ENCODE peak calls at places on chromosomes 3 and 15, in ten cellular contexts. G is H1, N is NB4, H is A549, Y is HCT116, I is HepG2, S is K562, K is GM12878, M is endothelial cell of umbilical vein, B is SK-N-SH. O is an unnamed sample.

GRCh38 chr15:55823699-55824098 is 80.7 kb upstream of the PRTG start:
- DNase-seq in G (no peak), N (no peak), H (no peak), Y (no peak), I (no peak), S (no peak), K (no peak), M (no peak), B (no peak), O (no peak)

GRCh38 chr15:42159381-42160015 is 3.1 kb upstream of the PLA2G4F start:
- DNase-seq in G (no peak), N (no peak), H (no peak), Y (no peak), I (no peak), S (no peak), K (no peak), M (no peak), B (no peak), O (no peak)

GRCh38 chr3:37072892-37073291 is 79.6 kb downstream of the MLH1 start:
- DNase-seq in G (no peak), N (no peak), H (no peak), Y (no peak), I (no peak), S (no peak), K (no peak), M (peak; percentile 84), B (no peak), O (no peak)

GRCh38 chr3:36864180-36865053 is 80.4 kb downstream of the TRANK1 start:
- DNase-seq in G (no peak), N (peak; percentile 26), H (no peak), Y (no peak), I (no peak), S (no peak), K (no peak), M (peak; percentile 8), B (no peak), O (no peak)

GRCh38 chr3:64988188-64988587 is 300.4 kb upstream of the ADAMTS9 start:
- DNase-seq in G (no peak), N (no peak), H (no peak), Y (no peak), I (no peak), S (no peak), K (no peak), M (peak; percentile 70), B (no peak), O (no peak)

GRCh38 chr3:16994842-16995535 is 110.2 kb downstream of the PLCL2 start:
- DNase-seq in G (no peak), N (no peak), H (peak; percentile 10), Y (no peak), I (no peak), S (no peak), K (no peak), M (no peak), B (no peak), O (no peak)

GRCh38 chr15:56052389-56053045 is 59.1 kb upstream of the NEDD4 start:
- DNase-seq in G (no peak), N (peak; percentile 48), H (peak; percentile 75), Y (peak; percentile 57), I (peak; percentile 13), S (peak; percentile 31), K (no peak), M (peak; percentile 56), B (peak; percentile 36), O (no peak)

GRCh38 chr3:107065094-107065861 is 312.0 kb upstream of the CCDC54 start:
- DNase-seq in G (no peak), N (no peak), H (no peak), Y (no peak), I (no peak), S (no peak), K (no peak), M (peak; percentile 13), B (peak; percentile 4), O (no peak)

GRCh38 chr3:12933901-12934300 is 92.5 kb upstream of the RPL32 start:
- DNase-seq in G (no peak), N (no peak), H (no peak), Y (no peak), I (no peak), S (no peak), K (no peak), M (no peak), B (no peak), O (no peak)

GRCh38 chr3:12931273-12931905 is 90.0 kb upstream of the RPL32 start:
- DNase-seq in G (no peak), N (no peak), H (no peak), Y (no peak), I (no peak), S (peak; percentile 63), K (no peak), M (no peak), B (no peak), O (no peak)

GRCh38 chr3:12934431-12934830 is 93.1 kb upstream of the RPL32 start:
- DNase-seq in G (no peak), N (no peak), H (no peak), Y (no peak), I (no peak), S (no peak), K (no peak), M (no peak), B (no peak), O (no peak)

GRCh38 chr3:12932347-12932746 is 91.0 kb upstream of the RPL32 start:
- DNase-seq in G (no peak), N (no peak), H (no peak), Y (no peak), I (no peak), S (no peak), K (no peak), M (no peak), B (no peak), O (no peak)

DNA sequence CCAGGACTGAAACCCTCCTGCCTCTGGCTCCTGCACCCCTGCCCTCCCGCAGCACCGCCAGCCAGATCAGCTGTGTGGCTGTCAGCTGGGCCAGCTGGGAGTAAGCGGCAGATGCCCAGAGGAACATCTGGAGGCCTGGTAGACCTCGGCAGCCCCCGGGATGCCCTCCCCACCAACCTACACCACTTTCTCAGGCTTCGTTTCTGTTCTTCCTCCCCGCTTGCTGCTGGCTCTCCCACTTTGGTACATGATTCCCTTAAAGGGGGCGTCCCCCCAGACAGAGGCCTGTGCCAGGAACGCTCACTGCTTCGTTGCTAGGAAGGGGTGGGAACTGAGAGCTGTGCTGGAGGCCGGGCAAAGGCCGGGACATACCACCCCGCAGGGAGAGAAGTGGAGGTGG is 91.4 kb upstream of the RPL32 start:
- DNase-seq in G (no peak), N (no peak), H (no peak), Y (no peak), I (no peak), S (no peak), K (no peak), M (no peak), B (peak; percentile 81), O (no peak)
- TF ChIP-seq MAX in G (no peak), N (no peak), H (no peak), Y (no peak), I (no peak), S (no peak), K (no peak), M (no peak), B (no peak), O (no peak)

DNA sequence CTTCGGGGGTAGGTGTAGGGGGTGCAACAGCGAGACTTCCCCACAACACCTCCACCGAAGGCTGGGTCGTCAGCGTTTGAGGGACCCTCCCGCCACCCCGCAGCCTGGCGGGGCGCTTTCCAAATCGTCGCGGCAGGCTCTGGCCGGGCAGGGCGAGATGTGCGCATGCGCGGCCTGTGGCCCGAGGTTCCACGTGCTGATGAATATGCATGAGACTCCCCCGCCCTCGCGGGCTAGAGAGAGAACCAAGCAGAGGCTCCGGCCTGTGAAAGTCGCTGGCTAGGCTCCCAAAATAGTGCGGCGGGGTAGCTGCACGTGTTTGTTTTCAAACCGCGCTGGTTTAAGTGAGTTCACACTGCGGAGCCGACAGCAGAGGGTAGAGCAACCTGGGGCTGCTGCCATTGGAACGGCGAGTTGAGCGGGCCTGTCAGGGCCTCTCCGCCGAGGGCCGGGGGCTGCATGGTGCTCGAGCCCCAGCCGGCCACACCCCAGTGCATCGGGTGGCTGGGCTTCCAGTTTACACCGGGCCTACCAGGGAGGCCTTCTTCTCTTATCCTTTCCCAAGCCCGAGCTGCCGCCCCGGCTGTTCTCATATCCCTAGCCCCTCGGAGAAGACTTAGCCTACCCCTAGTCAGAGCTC is 10.0 kb downstream of the ZIC1 start:
- DNase-seq in G (peak; percentile 92), N (no peak), H (no peak), Y (no peak), I (no peak), S (peak; percentile 74), K (no peak), M (no peak), B (peak; percentile 65), O (peak; percentile 94)
- TF ChIP-seq MAX in G (peak; percentile 94), N (no peak), H (no peak), Y (no peak), I (no peak), S (peak; percentile 28), K (no peak), M (peak; percentile 30), B (no peak), O (peak; percentile 93)

DNA sequence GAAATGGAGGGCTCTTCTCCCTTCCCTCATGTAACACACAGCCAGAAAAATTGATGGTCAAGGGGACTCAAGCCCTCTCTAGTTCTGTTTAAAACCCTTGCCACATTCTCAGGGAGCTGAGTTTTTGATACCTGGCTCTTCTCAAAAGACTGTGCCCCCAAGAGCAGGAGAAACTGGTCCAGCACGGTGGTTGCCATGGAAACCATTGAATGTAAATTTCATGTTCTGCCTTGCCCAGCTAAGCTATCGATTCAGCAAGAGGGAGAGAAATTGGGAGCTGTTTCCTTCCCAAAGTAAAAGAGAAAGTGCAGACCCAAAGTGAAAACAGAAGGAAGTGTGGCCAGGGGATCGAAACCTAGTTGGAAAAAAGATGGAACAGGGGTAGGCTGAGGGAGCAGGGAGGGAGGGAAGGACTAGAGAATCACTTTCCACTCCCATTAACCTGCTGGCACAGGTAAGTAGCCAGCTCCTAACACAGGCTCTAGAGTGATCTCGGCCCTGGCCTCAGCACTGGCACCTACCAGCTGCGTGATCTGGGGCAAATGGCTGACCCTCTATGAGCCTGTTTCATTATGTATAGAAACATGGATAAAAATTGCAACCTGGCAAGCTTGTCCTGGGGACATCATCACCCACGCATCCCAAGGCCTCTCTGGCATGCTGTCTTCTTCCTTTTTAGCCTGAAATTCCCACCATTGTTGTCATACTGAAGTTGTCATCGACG is 140.9 kb downstream of the TPRA1 start:
- DNase-seq in G (no peak), N (no peak), H (no peak), Y (no peak), I (no peak), S (no peak), K (no peak), M (no peak), B (no peak), O (no peak)
- TF ChIP-seq MAX in G (no peak), N (no peak), H (no peak), Y (no peak), I (no peak), S (no peak), K (no peak), M (no peak), B (no peak), O (no peak)

GRCh38 chr3:119527731-119528130 is 29.4 kb downstream of the TIMMDC1 start:
- DNase-seq in G (no peak), N (no peak), H (no peak), Y (no peak), I (no peak), S (no peak), K (no peak), M (no peak), B (no peak), O (no peak)

GRCh38 chr3:119530418-119530817 is 29.0 kb downstream of the CD80 start:
- DNase-seq in G (no peak), N (no peak), H (no peak), Y (no peak), I (no peak), S (no peak), K (no peak), M (no peak), B (no peak), O (no peak)

GRCh38 chr3:119529883-119530282 is 29.5 kb downstream of the CD80 start:
- DNase-seq in G (no peak), N (no peak), H (no peak), Y (no peak), I (no peak), S (no peak), K (no peak), M (no peak), B (no peak), O (no peak)

DNA sequence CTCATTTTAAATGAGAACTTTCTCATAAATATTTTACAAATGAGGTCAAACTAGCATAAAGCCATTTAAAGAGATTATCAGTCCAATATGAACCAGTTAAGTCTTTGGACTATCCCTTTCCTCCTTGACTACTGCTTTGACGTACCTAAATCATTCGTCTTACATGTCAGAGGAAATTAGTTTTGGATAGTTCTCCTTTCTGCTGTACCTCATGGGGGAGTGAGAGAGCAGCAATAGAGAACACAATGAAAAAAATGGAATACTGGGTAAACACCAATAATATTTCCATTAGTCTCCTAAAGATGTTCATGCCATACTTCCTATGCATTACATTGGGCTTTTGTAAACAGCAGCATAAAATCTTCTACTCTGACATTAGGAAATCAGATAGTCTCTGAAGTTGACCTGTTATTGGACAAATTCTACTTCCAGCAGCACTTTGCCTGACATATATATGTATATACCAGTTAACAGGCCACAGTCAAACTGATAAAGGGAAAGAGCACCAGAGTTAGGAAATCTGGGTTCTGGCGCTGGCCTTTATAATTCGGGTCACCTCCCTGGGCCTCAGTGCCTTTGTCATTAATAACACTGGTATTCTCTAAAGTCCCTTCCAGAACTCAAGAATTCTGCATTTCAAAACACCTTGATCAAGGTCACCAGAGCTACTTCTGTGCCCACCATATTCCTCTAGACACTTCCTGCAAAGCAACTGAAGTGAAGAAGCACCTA is 26.8 kb downstream of the TIMMDC1 start:
- DNase-seq in G (peak; percentile 2), N (peak; percentile 16), H (no peak), Y (no peak), I (no peak), S (no peak), K (no peak), M (peak; percentile 44), B (peak; percentile 11), O (no peak)
- TF ChIP-seq MAX in G (no peak), N (no peak), H (no peak), Y (no peak), I (no peak), S (no peak), K (no peak), M (no peak), B (no peak), O (no peak)

O was measured in WTC11.